ENCODE peak calls at places on chromosomes 3 and 15, in five cellular contexts. S is naive thymus-derived CD4-positive, alpha-beta T cell; Q is CD8-positive, alpha-beta T cell; V is right cardiac atrium; U is breast epithelium. Z is an unnamed sample.

GRCh38 chr3:134326760-134327593 is 47.3 kb downstream of the AMOTL2 start:
- DNase-seq in Q (no peak), U (peak; percentile 45), V (no peak), S (no peak), Z (no peak)

GRCh38 chr3:65193531-65193930 is 505.7 kb upstream of the ADAMTS9 start:
- DNase-seq in V (no peak), S (no peak), Q (no peak), U (no peak), Z (no peak)

GRCh38 chr15:76932090-76932966 is 779 bp downstream of the RCN2 start:
- DNase-seq in U (no peak), Q (no peak), S (no peak), V (no peak), Z (no peak)

GRCh38 chr3:44198265-44198956 is 43.3 kb upstream of the TOPAZ1 start:
- DNase-seq in V (peak; percentile 55), S (peak; percentile 23), U (peak; percentile 65), Q (peak; percentile 55), Z (no peak)

GRCh38 chr15:85021409-85021808 is 39.8 kb downstream of the PDE8A start:
- DNase-seq in Q (no peak), V (no peak), U (no peak), S (no peak), Z (no peak)

GRCh38 chr3:57068437-57069089 is 8.1 kb downstream of the SPATA12 start:
- DNase-seq in V (peak; percentile 60), U (no peak), Q (no peak), S (no peak), Z (peak; percentile 69)

GRCh38 chr3:26807272-26807671 is 184.7 kb downstream of the LRRC3B start:
- DNase-seq in Q (no peak), S (no peak), V (no peak), U (no peak), Z (no peak)

GRCh38 chr3:10319804-10320203 is 1.1 kb downstream of the SEC13 start:
- DNase-seq in Q (no peak), U (no peak), S (no peak), V (no peak), Z (no peak)

GRCh38 chr3:101976473-101976872 is 127.2 kb downstream of the NFKBIZ start:
- DNase-seq in U (no peak), V (no peak), S (no peak), Q (no peak), Z (no peak)

GRCh38 chr3:14803981-14804834 is 14.6 kb upstream of the FGD5 start:
- DNase-seq in S (no peak), Q (no peak), V (peak; percentile 79), U (no peak), Z (no peak)

GRCh38 chr15:52306270-52306669 is 10.7 kb upstream of the MYO5C start:
- DNase-seq in S (no peak), U (no peak), Q (no peak), V (no peak), Z (peak; percentile 78)

GRCh38 chr15:89674526-89674925 is 4.6 kb downstream of the PLIN1 start:
- DNase-seq in S (no peak), U (no peak), V (no peak), Q (no peak), Z (no peak)

GRCh38 chr3:66336358-66336766 is 115.6 kb downstream of the SLC25A26 start:
- DNase-seq in U (no peak), S (no peak), V (no peak), Q (no peak), Z (no peak)

GRCh38 chr3:177050466-177051237 is 146.6 kb downstream of the TBL1XR1 start:
- DNase-seq in U (no peak), Q (no peak), V (no peak), S (no peak), Z (no peak)

GRCh38 chr3:9247361-9248231 is 1.9 kb downstream of the SRGAP3 start:
- DNase-seq in Q (no peak), V (no peak), U (no peak), S (no peak), Z (no peak)

GRCh38 chr15:82648257-82649103 is 1.3 kb upstream of the CPEB1 start:
- DNase-seq in Q (no peak), U (no peak), S (no peak), V (no peak), Z (no peak)

GRCh38 chr15:91508633-91509032 is 344.9 kb upstream of the SLCO3A1 start:
- DNase-seq in Q (no peak), U (no peak), S (no peak), V (no peak), Z (no peak)

GRCh38 chr3:180601688-180602666 is at the start of gene TTC14:
- DNase-seq in S (peak; percentile 80), V (peak; percentile 97), Q (peak; percentile 95), U (peak; percentile 86), Z (peak; percentile 80)

GRCh38 chr3:14780927-14781507 is 37.7 kb upstream of the FGD5 start:
- DNase-seq in S (no peak), U (no peak), V (peak; percentile 69), Q (no peak), Z (peak; percentile 10)

GRCh38 chr3:54376440-54376839 is 254.1 kb downstream of the CACNA2D3 start:
- DNase-seq in Q (no peak), S (no peak), U (no peak), V (no peak), Z (no peak)

GRCh38 chr15:66921319-66921718 is 144.1 kb upstream of the SMAD3 start:
- DNase-seq in V (peak; percentile 74), Q (no peak), U (no peak), S (no peak), Z (no peak)

GRCh38 chr3:124467980-124468902 is 262.0 kb upstream of the UMPS start:
- DNase-seq in V (peak; percentile 63), S (no peak), Q (no peak), U (no peak), Z (no peak)

GRCh38 chr3:195829897-195830254 is 18.1 kb upstream of the MUC4 start:
- DNase-seq in S (no peak), V (no peak), U (no peak), Q (no peak), Z (no peak)

GRCh38 chr3:42720126-42720525 is 17.5 kb upstream of the HHATL start:
- DNase-seq in V (no peak), U (no peak), Q (no peak), S (no peak), Z (no peak)

GRCh38 chr3:131110087-131110486 is 83.4 kb downstream of the NEK11 start:
- DNase-seq in V (no peak), S (no peak), Q (no peak), U (no peak), Z (peak; percentile 43)

GRCh38 chr3:71584216-71585061 is 911 bp upstream of the FOXP1 start:
- DNase-seq in S (peak; percentile 17), U (peak; percentile 52), Q (peak; percentile 30), V (peak; percentile 61), Z (no peak)

GRCh38 chr15:56243117-56243773 is 434 bp downstream of the RFX7 start:
- DNase-seq in S (no peak), U (no peak), Q (peak; percentile 54), V (peak; percentile 78), Z (no peak)

GRCh38 chr3:123244128-123244527 is 42.4 kb downstream of the SEC22A start:
- DNase-seq in Q (no peak), S (no peak), U (no peak), V (no peak), Z (no peak)

DNA sequence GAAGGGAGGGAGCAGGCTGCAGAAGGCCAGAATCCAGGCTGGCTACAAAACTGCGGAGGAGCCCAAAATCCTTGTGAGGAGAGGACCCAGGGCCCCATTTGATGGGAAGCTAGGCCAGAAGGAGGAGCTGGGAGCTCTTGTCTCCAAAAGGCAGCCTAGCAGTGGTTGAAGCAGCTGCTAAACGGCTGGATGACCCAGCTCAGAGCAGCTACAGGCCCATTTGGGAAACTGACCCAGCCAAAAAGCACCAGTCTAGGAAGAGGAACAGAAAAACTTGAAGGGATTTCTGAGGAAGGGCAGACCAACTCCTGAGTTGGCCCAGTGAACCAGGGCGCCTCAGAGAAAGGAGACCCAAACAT is 1.1 kb upstream of the RAB43 start:
- DNase-seq in Q (no peak), U (no peak), V (no peak), S (no peak), Z (no peak)
- H3K27ac ChIP-seq in Q (no peak overlapping the region), U (peak overlapping the region; percentile 97), V (peak overlapping the region; percentile 59), S (peak overlapping the region; percentile 77), Z (peak overlapping the region; percentile 89)

DNA sequence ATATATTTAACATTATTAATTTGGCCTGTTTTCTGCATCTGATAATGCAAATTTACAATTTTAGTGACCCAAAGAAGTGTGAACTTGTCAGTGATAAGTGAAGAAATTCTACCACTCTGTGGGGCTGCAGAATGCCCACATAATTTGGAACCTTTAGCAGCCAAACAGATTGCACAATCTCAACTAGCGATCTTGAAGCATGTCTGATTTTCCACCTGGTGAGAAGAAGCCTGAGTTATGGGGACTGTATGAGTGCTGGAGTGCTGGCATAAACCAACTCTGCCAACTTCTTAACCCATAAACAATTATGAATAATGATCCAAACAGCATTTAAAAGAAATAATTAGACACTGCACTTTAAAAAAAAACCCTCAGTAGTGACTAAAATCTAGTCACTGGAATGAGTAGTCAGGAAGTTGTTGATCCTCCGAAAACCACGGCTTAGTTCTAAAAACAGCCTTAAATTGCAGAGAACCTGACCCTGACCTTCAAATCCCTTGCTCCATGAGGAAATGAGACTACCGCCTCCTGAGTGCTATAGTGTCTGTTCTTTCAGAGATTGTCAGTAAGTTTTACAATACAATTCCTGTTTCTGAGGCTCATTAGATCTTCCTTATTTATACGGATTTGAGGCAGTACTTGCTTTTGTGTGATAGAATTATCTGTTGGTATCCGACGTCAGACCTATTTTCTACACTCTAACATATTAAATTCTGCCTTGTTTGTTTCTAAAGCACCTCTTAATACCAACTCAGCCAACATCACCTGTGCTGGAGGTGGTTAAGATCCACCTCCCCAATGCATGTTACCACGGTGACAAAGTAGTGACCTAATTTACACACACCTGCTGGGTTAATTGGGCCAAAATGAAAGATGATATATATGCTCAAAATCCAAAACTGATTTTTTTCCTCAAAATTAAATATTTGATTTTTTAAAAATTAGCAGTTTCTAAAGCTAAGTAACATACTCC is 267.7 kb downstream of the ZBTB20 start:
- DNase-seq in V (no peak), S (no peak), Q (no peak), U (no peak), Z (no peak)
- H3K27ac ChIP-seq in V (no peak overlapping the region), S (no peak overlapping the region), Q (no peak overlapping the region), U (peak overlapping the region; percentile 50), Z (peak overlapping the region; percentile 1)

GRCh38 chr3:52679139-52679538 is 6.6 kb downstream of the PBRM1 start:
- DNase-seq in V (no peak), S (no peak), Q (no peak), U (no peak), Z (no peak)
- H3K27ac ChIP-seq in V (no peak overlapping the region), S (no peak overlapping the region), Q (no peak overlapping the region), U (peak overlapping the region; percentile 15), Z (peak overlapping the region; percentile 48)

DNA sequence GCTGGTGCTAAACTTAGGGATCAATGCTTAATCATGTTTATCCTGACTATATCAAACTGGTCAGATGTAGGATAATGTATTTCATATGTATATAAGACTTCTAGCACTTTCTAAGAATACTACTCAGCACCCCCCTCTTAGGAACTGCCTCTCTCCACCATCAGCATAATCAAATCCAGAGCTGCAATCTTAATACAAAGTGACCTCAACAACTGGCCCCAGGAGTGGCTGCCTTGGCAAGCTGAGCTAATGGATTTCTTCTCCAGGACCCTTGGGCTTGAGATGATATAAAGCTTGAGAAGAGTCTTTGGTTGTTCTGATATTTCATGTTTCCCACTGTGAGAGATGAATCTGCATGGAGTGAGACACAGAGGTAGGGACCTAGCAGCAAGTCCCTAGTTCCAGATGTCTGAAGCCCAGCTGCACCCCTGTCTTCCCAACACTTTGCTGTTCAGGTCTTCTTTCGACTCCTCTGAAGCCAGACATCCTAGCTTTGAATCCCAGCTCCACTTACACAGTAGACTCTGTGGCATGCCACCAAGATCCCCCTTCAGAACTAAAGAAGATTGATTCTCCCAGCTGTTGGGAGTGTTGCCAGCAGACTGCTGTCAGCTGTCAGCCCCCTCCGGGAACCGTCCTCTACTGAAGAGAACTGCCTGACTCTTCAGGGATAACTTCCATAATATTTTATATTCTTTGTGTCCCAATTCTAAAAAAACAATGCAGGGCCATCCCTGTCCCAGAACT is 309.3 kb upstream of the UBE2E2 start:
- DNase-seq in U (no peak), S (no peak), V (no peak), Q (no peak), Z (no peak)
- H3K27ac ChIP-seq in U (no peak overlapping the region), S (no peak overlapping the region), V (no peak overlapping the region), Q (no peak overlapping the region), Z (no peak overlapping the region)

Z was measured in epithelial cell of prostate.